ENCODE peak calls at places on chromosome 18, in seven cellular contexts. One of them, this sample, is unnamed.

GRCh38 chr18:36176739-36177138 is 10.6 kb upstream of the MOCOS start:
- DNase-seq in HTR-8/SVneo: no peak
- DNase-seq in heart right ventricle: no peak
- DNase-seq in GM12891: no peak
- DNase-seq in mucosa of descending colon: no peak
- DNase-seq in GM12865: no peak
- DNase-seq in HS-5: peak; percentile 87
- DNase-seq in this sample: no peak

GRCh38 chr18:23580677-23581367 is 5.5 kb downstream of the NPC1 start:
- DNase-seq in GM12865: no peak
- DNase-seq in heart right ventricle: no peak
- DNase-seq in HTR-8/SVneo: no peak
- DNase-seq in HS-5: no peak
- DNase-seq in GM12891: no peak
- DNase-seq in mucosa of descending colon: peak; percentile 61
- DNase-seq in this sample: no peak

GRCh38 chr18:11336241-11336640 is 186.9 kb upstream of the PIEZO2 start:
- DNase-seq in HS-5: no peak
- DNase-seq in GM12865: no peak
- DNase-seq in heart right ventricle: no peak
- DNase-seq in GM12891: no peak
- DNase-seq in HTR-8/SVneo: no peak
- DNase-seq in mucosa of descending colon: no peak
- DNase-seq in this sample: no peak

GRCh38 chr18:45384137-45384998 is 230.9 kb upstream of the SLC14A2 start:
- DNase-seq in HS-5: peak; percentile 6
- DNase-seq in GM12891: peak; percentile 9
- DNase-seq in mucosa of descending colon: peak; percentile 44
- DNase-seq in GM12865: peak; percentile 65
- DNase-seq in HTR-8/SVneo: no peak
- DNase-seq in heart right ventricle: peak; percentile 53
- DNase-seq in this sample: peak; percentile 69

GRCh38 chr18:8696749-8697211 is 8.6 kb upstream of the MTCL1 start:
- DNase-seq in HS-5: no peak
- DNase-seq in GM12891: peak; percentile 59
- DNase-seq in mucosa of descending colon: peak; percentile 85
- DNase-seq in heart right ventricle: peak; percentile 65
- DNase-seq in GM12865: peak; percentile 59
- DNase-seq in HTR-8/SVneo: peak; percentile 70
- DNase-seq in this sample: peak; percentile 81

GRCh38 chr18:1392865-1393734 is 488.4 kb downstream of the ADCYAP1 start:
- DNase-seq in heart right ventricle: no peak
- DNase-seq in HS-5: no peak
- DNase-seq in GM12865: no peak
- DNase-seq in GM12891: no peak
- DNase-seq in HTR-8/SVneo: no peak
- DNase-seq in mucosa of descending colon: no peak
- DNase-seq in this sample: no peak

GRCh38 chr18:26468931-26469340 is 79.4 kb downstream of the KCTD1 start:
- DNase-seq in mucosa of descending colon: no peak
- DNase-seq in heart right ventricle: no peak
- DNase-seq in GM12865: peak; percentile 69
- DNase-seq in HS-5: no peak
- DNase-seq in HTR-8/SVneo: peak; percentile 42
- DNase-seq in GM12891: peak; percentile 28
- DNase-seq in this sample: peak; percentile 51

GRCh38 chr18:40121001-40121400 is 1834.0 kb upstream of the PIK3C3 start:
- DNase-seq in heart right ventricle: no peak
- DNase-seq in GM12865: no peak
- DNase-seq in HTR-8/SVneo: no peak
- DNase-seq in mucosa of descending colon: no peak
- DNase-seq in GM12891: no peak
- DNase-seq in HS-5: no peak
- DNase-seq in this sample: no peak

GRCh38 chr18:43793910-43794309 is 516.6 kb upstream of the SYT4 start:
- DNase-seq in heart right ventricle: no peak
- DNase-seq in HS-5: no peak
- DNase-seq in GM12865: no peak
- DNase-seq in mucosa of descending colon: no peak
- DNase-seq in GM12891: no peak
- DNase-seq in HTR-8/SVneo: no peak
- DNase-seq in this sample: no peak

GRCh38 chr18:61679836-61680235 is 213.0 kb downstream of the RNF152 start:
- DNase-seq in GM12891: no peak
- DNase-seq in mucosa of descending colon: no peak
- DNase-seq in heart right ventricle: no peak
- DNase-seq in HS-5: no peak
- DNase-seq in GM12865: no peak
- DNase-seq in HTR-8/SVneo: no peak
- DNase-seq in this sample: no peak

GRCh38 chr18:12328179-12328823 is 20.3 kb downstream of the TUBB6 start:
- DNase-seq in mucosa of descending colon: no peak
- DNase-seq in heart right ventricle: no peak
- DNase-seq in GM12865: no peak
- DNase-seq in GM12891: no peak
- DNase-seq in HS-5: no peak
- DNase-seq in HTR-8/SVneo: no peak
- DNase-seq in this sample: no peak

GRCh38 chr18:76491436-76491800 is 3.6 kb downstream of the ZNF516 start:
- DNase-seq in GM12891: peak; percentile 61
- DNase-seq in HTR-8/SVneo: no peak
- DNase-seq in GM12865: peak; percentile 83
- DNase-seq in HS-5: no peak
- DNase-seq in mucosa of descending colon: peak; percentile 89
- DNase-seq in heart right ventricle: peak; percentile 81
- DNase-seq in this sample: peak; percentile 78

GRCh38 chr18:55322176-55322735 is 265.7 kb downstream of the TCF4 start:
- DNase-seq in mucosa of descending colon: peak; percentile 64
- DNase-seq in HS-5: peak; percentile 64
- DNase-seq in HTR-8/SVneo: peak; percentile 41
- DNase-seq in GM12865: peak; percentile 93
- DNase-seq in GM12891: no peak
- DNase-seq in heart right ventricle: peak; percentile 91
- DNase-seq in this sample: peak; percentile 96

GRCh38 chr18:9856097-9856496 is 29.7 kb upstream of the TXNDC2 start:
- DNase-seq in GM12891: no peak
- DNase-seq in HTR-8/SVneo: no peak
- DNase-seq in mucosa of descending colon: no peak
- DNase-seq in heart right ventricle: no peak
- DNase-seq in GM12865: no peak
- DNase-seq in HS-5: no peak
- DNase-seq in this sample: no peak

GRCh38 chr18:48922801-48923730 is 27.7 kb downstream of the SMAD7 start:
- DNase-seq in mucosa of descending colon: peak; percentile 77
- DNase-seq in GM12891: no peak
- DNase-seq in heart right ventricle: no peak
- DNase-seq in GM12865: peak; percentile 32
- DNase-seq in HTR-8/SVneo: peak; percentile 86
- DNase-seq in HS-5: no peak
- DNase-seq in this sample: peak; percentile 74

GRCh38 chr18:25650201-25650941 is 298.4 kb upstream of the ZNF521 start:
- DNase-seq in HTR-8/SVneo: peak; percentile 18
- DNase-seq in mucosa of descending colon: no peak
- DNase-seq in HS-5: peak; percentile 97
- DNase-seq in GM12865: peak; percentile 8
- DNase-seq in GM12891: no peak
- DNase-seq in heart right ventricle: no peak
- DNase-seq in this sample: no peak

GRCh38 chr18:70288171-70288850 is 534 bp upstream of the SOCS6 start:
- DNase-seq in HS-5: no peak
- DNase-seq in GM12891: peak; percentile 26
- DNase-seq in HTR-8/SVneo: no peak
- DNase-seq in heart right ventricle: peak; percentile 54
- DNase-seq in mucosa of descending colon: peak; percentile 74
- DNase-seq in GM12865: no peak
- DNase-seq in this sample: no peak

GRCh38 chr18:76620326-76620813 is 125.3 kb upstream of the ZNF516 start:
- DNase-seq in HS-5: no peak
- DNase-seq in heart right ventricle: peak; percentile 69
- DNase-seq in GM12865: peak; percentile 76
- DNase-seq in HTR-8/SVneo: no peak
- DNase-seq in GM12891: peak; percentile 81
- DNase-seq in mucosa of descending colon: peak; percentile 73
- DNase-seq in this sample: peak; percentile 71

GRCh38 chr18:27057459-27058302 is 127.4 kb downstream of the CHST9 start:
- DNase-seq in GM12891: no peak
- DNase-seq in mucosa of descending colon: no peak
- DNase-seq in HTR-8/SVneo: no peak
- DNase-seq in heart right ventricle: peak; percentile 23
- DNase-seq in HS-5: no peak
- DNase-seq in GM12865: no peak
- DNase-seq in this sample: no peak

This sample was measured in RPMI8226.